ENCODE peak calls at places on chromosomes 11 and 22, in eight cellular contexts. F, T, A, Q, E, U, O and M are unnamed samples.

GRCh38 chr22:44975444-44976262 is 34.2 kb downstream of the PHF21B start:
- DNase-seq in F (peak), T (peak), A (peak), Q (peak), E (peak), U (peak), O (peak), M (peak)

GRCh38 chr11:69275178-69275577 is 18.8 kb upstream of the MYEOV start:
- DNase-seq in F (no peak), T (no peak), A (no peak), Q (no peak), E (no peak), U (no peak), O (no peak), M (no peak)

GRCh38 chr11:130886704-130887103 is 29.6 kb downstream of the SNX19 start:
- DNase-seq in F (no peak), T (no peak), A (no peak), Q (no peak), E (no peak), U (no peak), O (peak), M (no peak)

GRCh38 chr11:113664069-113664980 is 41.8 kb downstream of the TMPRSS5 start:
- DNase-seq in F (no peak), T (no peak), A (no peak), Q (no peak), E (no peak), U (no peak), O (no peak), M (no peak)

GRCh38 chr22:30829901-30830550 is 135.4 kb downstream of the OSBP2 start:
- DNase-seq in F (no peak), T (no peak), A (no peak), Q (no peak), E (no peak), U (no peak), O (no peak), M (no peak)

GRCh38 chr11:14384338-14384737 is 25.4 kb upstream of the RRAS2 start:
- DNase-seq in F (no peak), T (no peak), A (no peak), Q (no peak), E (no peak), U (no peak), O (peak), M (no peak)

GRCh38 chr11:19359425-19360000 is 118.8 kb upstream of the E2F8 start:
- DNase-seq in F (no peak), T (no peak), A (no peak), Q (no peak), E (no peak), U (no peak), O (peak), M (no peak)

GRCh38 chr11:111975076-111975806 is 38.1 kb downstream of the DIXDC1 start:
- DNase-seq in F (no peak), T (peak), A (peak), Q (no peak), E (no peak), U (no peak), O (peak), M (no peak)

GRCh38 chr11:73234403-73235181 is 16.5 kb downstream of the P2RY2 start:
- DNase-seq in F (no peak), T (no peak), A (no peak), Q (no peak), E (no peak), U (no peak), O (no peak), M (no peak)

GRCh38 chr11:117875397-117876048 is 935 bp downstream of the FXYD6 start:
- DNase-seq in F (no peak), T (peak), A (peak), Q (no peak), E (no peak), U (no peak), O (peak), M (no peak)

GRCh38 chr11:36210529-36210928 is 78.7 kb downstream of the COMMD9 start:
- DNase-seq in F (no peak), T (no peak), A (no peak), Q (no peak), E (no peak), U (no peak), O (no peak), M (no peak)